ENCODE peak calls at places on chromosomes 4 and X, in eight cellular contexts. P is progenitor cell of endocrine pancreas; M is germinal center; N is RPMI7951; K is non-pigmented ciliary epithelial cell; A is stimulated activated CD4-positive, alpha-beta T cell treated with anti-CD3 and anti-CD28 coated beads, Interleukin-15, amount 100 ng/mL, for 1 hour; R is GM13976; Q is stimulated activated CD8-positive, alpha-beta memory T cell treated with anti-CD3 and anti-CD28 coated beads, Interleukin-15, amount 100 ng/mL, for 48 hours. V is an unnamed sample.

GRCh38 chr4:184382189-184382846 is 92.0 kb downstream of the IRF2 start:
- DNase-seq in Q (no peak), A (no peak), R (no peak), P (no peak), M (no peak), K (no peak), N (no peak), V (no peak)

GRCh38 chr4:163484906-163485305 is 9.6 kb upstream of the TMA16 start:
- DNase-seq in M (peak), Q (peak), N (peak), K (peak), P (peak), A (no peak), R (peak), V (no peak)

GRCh38 chr4:2937146-2937857 is 25.9 kb downstream of the NOP14 start:
- DNase-seq in P (no peak), K (no peak), N (no peak), M (no peak), Q (no peak), R (peak), A (no peak), V (no peak)

GRCh38 chrX:17104433-17104832 is 158.0 kb downstream of the REPS2 start:
- DNase-seq in A (no peak), P (no peak), M (no peak), N (no peak), K (no peak), R (no peak), Q (no peak), V (no peak)

GRCh38 chr4:3655485-3656429 is 110.4 kb upstream of the ADRA2C start:
- DNase-seq in P (no peak), K (no peak), R (no peak), M (no peak), N (no peak), Q (no peak), A (no peak), V (no peak)

GRCh38 chr4:15333692-15334633 is 93.9 kb upstream of the C1QTNF7 start:
- DNase-seq in A (no peak), P (no peak), R (no peak), Q (no peak), N (peak), M (no peak), K (no peak), V (no peak)

GRCh38 chr4:48899950-48900349 is 6.6 kb downstream of the OCIAD2 start:
- DNase-seq in A (no peak), M (no peak), Q (no peak), N (peak), K (peak), P (no peak), R (no peak), V (no peak)

GRCh38 chrX:45900751-45901150 is 644.5 kb downstream of the ZNF674 start:
- DNase-seq in A (no peak), R (no peak), Q (no peak), N (peak), K (peak), P (no peak), M (no peak), V (no peak)

GRCh38 chrX:38618152-38618551 is 56.8 kb downstream of the TSPAN7 start:
- DNase-seq in N (no peak), Q (no peak), R (no peak), M (no peak), K (no peak), A (no peak), P (no peak), V (no peak)

GRCh38 chr4:147846318-147847135 is 114.6 kb downstream of the ARHGAP10 start:
- DNase-seq in Q (peak), P (no peak), A (no peak), M (no peak), K (no peak), R (peak), N (no peak), V (no peak)

GRCh38 chrX:39736219-39737211 is 361.2 kb downstream of the BCOR start:
- DNase-seq in N (peak), Q (no peak), K (no peak), A (no peak), P (no peak), M (no peak), R (no peak), V (no peak)

GRCh38 chr4:86506591-86506990 is 87.5 kb upstream of the PTPN13 start:
- DNase-seq in K (no peak), N (peak), R (no peak), Q (no peak), M (no peak), P (no peak), A (no peak), V (no peak)